ENCODE peak calls at places on chromosomes 11 and 22, in eight cellular contexts. C is neural progenitor cell, I is adrenal gland, Y is right atrium auricular region, G is kidney epithelial cell, L is HepG2, M is uterus, S is transverse colon. Q is an unnamed sample.

GRCh38 chr22:42452916-42453315 is 20.7 kb upstream of the NFAM1 start:
- DNase-seq in C (no peak), I (no peak), Y (no peak), G (no peak), L (no peak), M (no peak), S (no peak), Q (no peak)

GRCh38 chr11:70164705-70165104 is 38.4 kb upstream of the FADD start:
- DNase-seq in C (no peak), I (no peak), Y (no peak), G (no peak), L (no peak), M (no peak), S (no peak), Q (no peak)

GRCh38 chr22:27250418-27250817 is 551.1 kb downstream of the MN1 start:
- DNase-seq in C (no peak), I (no peak), Y (no peak), G (no peak), L (no peak), M (no peak), S (no peak), Q (no peak)

GRCh38 chr22:37137903-37138665 is 11.6 kb downstream of the IL2RB start:
- DNase-seq in C (no peak), I (no peak), Y (no peak), G (no peak), L (no peak), M (no peak), S (no peak), Q (no peak)

GRCh38 chr11:130666781-130667251 is 218.4 kb downstream of the ADAMTS15 start:
- DNase-seq in C (no peak), I (no peak), Y (no peak), G (no peak), L (no peak), M (no peak), S (no peak), Q (no peak)

GRCh38 chr11:13427440-13427839 is 35.6 kb downstream of the BTBD10 start:
- DNase-seq in C (no peak), I (no peak), Y (no peak), G (no peak), L (no peak), M (no peak), S (no peak), Q (no peak)

GRCh38 chr11:29984544-29984943 is 32.3 kb downstream of the KCNA4 start:
- DNase-seq in C (no peak), I (no peak), Y (no peak), G (no peak), L (no peak), M (no peak), S (no peak), Q (no peak)

GRCh38 chr11:70432065-70432464 is 33.7 kb downstream of the CTTN start:
- DNase-seq in C (no peak), I (peak), Y (no peak), G (no peak), L (no peak), M (no peak), S (no peak), Q (no peak)

GRCh38 chr11:102437727-102438126 is 14.8 kb downstream of the TMEM123 start:
- DNase-seq in C (no peak), I (no peak), Y (no peak), G (no peak), L (no peak), M (no peak), S (no peak), Q (no peak)

GRCh38 chr11:44304091-44305084 is 5.6 kb downstream of the ALX4 start:
- DNase-seq in C (peak), I (no peak), Y (no peak), G (no peak), L (no peak), M (no peak), S (no peak), Q (no peak)

GRCh38 chr22:35037089-35037488 is 28.9 kb upstream of the ISX start:
- DNase-seq in C (peak), I (no peak), Y (no peak), G (no peak), L (no peak), M (no peak), S (no peak), Q (no peak)

GRCh38 chr11:691710-692590 is 3.1 kb downstream of the DEAF1 start:
- DNase-seq in C (no peak), I (no peak), Y (no peak), G (no peak), L (no peak), M (no peak), S (no peak), Q (no peak)

GRCh38 chr11:693887-694562 is 997 bp downstream of the DEAF1 start:
- DNase-seq in C (no peak), I (no peak), Y (no peak), G (no peak), L (no peak), M (peak), S (peak), Q (peak)

GRCh38 chr11:694563-695331 is at the start of gene DEAF1:
- DNase-seq in C (peak), I (peak), Y (peak), G (no peak), L (peak), M (peak), S (peak), Q (peak)

GRCh38 chr11:693415-693831 is 1.6 kb downstream of the DEAF1 start:
- DNase-seq in C (peak), I (no peak), Y (no peak), G (no peak), L (no peak), M (no peak), S (no peak), Q (no peak)

GRCh38 chr11:692824-693414 is 2.1 kb downstream of the DEAF1 start:
- DNase-seq in C (no peak), I (no peak), Y (no peak), G (no peak), L (no peak), M (no peak), S (no peak), Q (no peak)
- H3K4me3 ChIP-seq in C (peak), I (no peak), Y (no peak), G (peak), L (peak), M (no peak), S (no peak), Q (peak)

DNA sequence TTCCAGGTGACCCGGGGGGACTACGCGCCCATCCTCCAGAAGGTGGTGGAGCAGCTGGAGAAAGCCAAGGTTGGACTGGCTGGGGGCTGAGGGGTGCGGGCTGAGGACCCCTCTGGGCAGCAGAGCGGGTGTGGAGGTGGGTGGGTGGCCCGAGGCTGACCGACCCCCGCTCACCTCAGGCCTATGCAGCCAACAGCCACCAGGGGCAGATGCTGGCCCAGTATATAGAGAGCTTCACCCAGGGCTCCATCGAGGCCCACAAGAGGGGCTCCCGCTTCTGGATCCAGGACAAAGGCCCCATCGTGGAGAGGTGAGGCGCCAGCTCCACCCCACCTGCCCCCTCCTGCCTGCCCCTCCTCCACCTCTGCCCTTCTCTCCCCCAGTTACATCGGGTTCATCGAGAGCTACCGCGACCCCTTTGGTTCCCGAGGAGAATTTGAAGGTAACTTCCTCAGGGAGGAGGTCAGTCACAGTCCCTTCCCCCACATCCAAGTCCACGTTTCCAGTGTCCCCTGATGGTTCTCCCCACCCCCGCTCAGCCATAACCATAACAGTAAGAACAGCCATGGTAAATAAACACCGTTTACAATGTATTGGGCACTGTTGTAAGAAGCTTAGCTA is 11.2 kb downstream of the DPP3 start:
- DNase-seq in C (peak), I (no peak), Y (no peak), G (no peak), L (no peak), M (no peak), S (no peak), Q (no peak)
- TF ChIP-seq CTCF in C (peak), I (peak), Y (no peak), G (peak), L (peak), M (no peak), S (no peak), Q (peak)

DNA sequence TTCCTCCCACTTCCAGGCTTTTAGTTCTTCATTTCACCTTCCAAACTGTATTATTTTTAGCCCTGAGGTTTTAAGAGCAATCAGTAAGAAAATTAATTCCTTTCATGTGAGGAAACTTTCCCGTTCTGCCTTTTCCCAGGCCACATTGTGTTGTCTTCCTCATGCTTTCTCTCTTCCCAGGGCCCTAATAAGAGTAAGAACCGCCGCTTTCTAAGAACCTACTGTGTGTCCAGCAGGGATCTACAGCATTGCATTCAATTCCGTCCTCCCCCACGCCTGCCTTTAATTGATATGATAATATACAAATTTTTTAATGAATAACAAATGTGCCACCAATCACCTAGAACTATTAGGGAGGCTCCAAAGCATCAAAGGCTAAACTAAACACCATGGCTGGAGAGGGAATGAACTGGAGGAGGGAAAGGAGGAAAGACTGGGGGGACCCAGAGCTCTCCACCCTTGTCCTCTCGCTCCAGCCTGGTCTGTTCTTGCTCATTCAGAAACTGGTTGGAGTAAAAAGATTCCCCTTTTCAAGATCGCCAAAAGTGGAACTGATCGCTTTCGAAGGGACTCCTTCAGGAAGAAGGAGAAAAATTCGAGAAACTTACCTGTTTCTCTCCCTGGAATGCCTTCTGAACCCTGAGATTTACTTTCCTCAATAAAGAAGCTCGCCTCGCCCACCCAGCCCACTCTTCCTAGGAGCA is 46.8 kb downstream of the OR4D9 start:
- DNase-seq in C (peak), I (no peak), Y (no peak), G (no peak), L (no peak), M (no peak), S (no peak), Q (no peak)
- H3K4me3 ChIP-seq in C (peak), I (no peak), Y (peak), G (peak), L (peak), M (no peak), S (no peak), Q (peak)

GRCh38 chr22:44965171-44965570 is 44.6 kb downstream of the PHF21B start:
- DNase-seq in C (no peak), I (no peak), Y (no peak), G (no peak), L (no peak), M (no peak), S (no peak), Q (no peak)

GRCh38 chr22:44969817-44970216 is 40.0 kb downstream of the PHF21B start:
- DNase-seq in C (no peak), I (no peak), Y (no peak), G (no peak), L (no peak), M (no peak), S (no peak), Q (no peak)

GRCh38 chr22:44970291-44970690 is 39.5 kb downstream of the PHF21B start:
- DNase-seq in C (no peak), I (no peak), Y (no peak), G (no peak), L (no peak), M (no peak), S (no peak), Q (no peak)

GRCh38 chr22:44971651-44972362 is 38.0 kb downstream of the PHF21B start:
- DNase-seq in C (no peak), I (no peak), Y (no peak), G (no peak), L (no peak), M (no peak), S (no peak), Q (no peak)

GRCh38 chr22:44968736-44969135 is 41.1 kb downstream of the PHF21B start:
- DNase-seq in C (peak), I (no peak), Y (no peak), G (no peak), L (no peak), M (no peak), S (no peak), Q (no peak)
- TF ChIP-seq CTCF in C (peak), I (no peak), Y (no peak), G (no peak), L (no peak), M (no peak), S (no peak), Q (no peak)

GRCh38 chr11:3156282-3156660 is 8.8 kb downstream of the OSBPL5 start:
- DNase-seq in C (no peak), I (no peak), Y (no peak), G (no peak), L (no peak), M (peak), S (no peak), Q (no peak)

GRCh38 chr11:3156661-3157311 is 8.3 kb downstream of the OSBPL5 start:
- DNase-seq in C (no peak), I (no peak), Y (no peak), G (no peak), L (no peak), M (no peak), S (no peak), Q (peak)

GRCh38 chr11:3155216-3155615 is 9.9 kb downstream of the OSBPL5 start:
- DNase-seq in C (no peak), I (no peak), Y (no peak), G (no peak), L (no peak), M (no peak), S (no peak), Q (peak)

GRCh38 chr11:3154001-3154599 is 11.0 kb downstream of the OSBPL5 start:
- DNase-seq in C (no peak), I (no peak), Y (no peak), G (no peak), L (no peak), M (no peak), S (no peak), Q (peak)

DNA sequence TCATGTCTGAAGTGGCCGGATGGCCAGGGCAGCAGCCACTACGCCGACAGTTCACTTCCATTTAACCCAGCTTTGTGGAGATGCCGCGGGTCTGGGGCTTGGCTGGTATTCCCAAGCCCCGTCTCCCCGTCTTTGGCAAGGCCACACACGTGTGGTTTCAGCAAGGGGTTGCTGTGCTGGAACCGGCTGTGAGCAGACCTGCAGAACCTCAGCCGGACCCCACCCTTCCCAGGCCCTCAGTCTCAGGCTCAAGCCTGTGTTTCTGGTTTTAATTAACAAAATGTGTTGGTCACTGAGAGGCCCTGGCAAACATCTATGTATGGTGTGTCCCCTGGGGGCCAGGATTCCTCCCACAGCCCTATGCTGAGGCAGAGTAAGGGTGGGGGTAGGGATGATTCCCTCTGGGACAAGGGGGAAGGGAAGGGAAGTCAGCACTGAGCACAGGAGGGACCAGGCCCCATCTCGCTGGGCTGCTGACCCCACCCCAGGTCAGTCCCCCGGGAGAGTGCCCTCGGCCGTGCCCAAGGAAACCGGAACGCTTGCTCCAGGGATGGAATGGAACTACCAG is 9.3 kb downstream of the OSBPL5 start:
- DNase-seq in C (no peak), I (no peak), Y (no peak), G (no peak), L (no peak), M (no peak), S (peak), Q (peak)
- H3K4me3 ChIP-seq in C (no peak), I (no peak), Y (no peak), G (no peak), L (no peak), M (peak), S (no peak), Q (no peak)

DNA sequence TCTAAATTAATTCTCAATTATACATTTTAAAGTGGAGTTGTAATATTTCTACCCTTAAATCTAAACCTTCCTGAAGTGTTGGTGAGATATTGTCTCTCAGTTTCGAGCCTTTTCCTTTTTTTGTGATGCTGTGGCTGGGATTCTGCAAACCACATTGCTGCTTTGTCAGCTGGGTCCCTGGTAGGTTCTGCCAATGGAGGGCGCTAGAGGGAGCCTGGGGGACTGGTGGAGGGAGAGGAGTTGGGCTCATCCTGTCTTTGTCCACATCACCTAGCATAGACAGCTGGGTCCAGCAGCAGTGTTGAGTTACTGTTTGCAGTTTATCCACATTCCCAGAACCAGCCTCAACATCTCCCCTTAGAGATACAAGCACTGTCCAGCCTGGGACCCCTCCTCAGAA is 41.0 kb downstream of the TRAF6 start:
- DNase-seq in C (peak), I (no peak), Y (no peak), G (no peak), L (no peak), M (no peak), S (no peak), Q (no peak)
- TF ChIP-seq CTCF in C (peak), I (no peak), Y (no peak), G (peak), L (no peak), M (no peak), S (no peak), Q (peak)

DNA sequence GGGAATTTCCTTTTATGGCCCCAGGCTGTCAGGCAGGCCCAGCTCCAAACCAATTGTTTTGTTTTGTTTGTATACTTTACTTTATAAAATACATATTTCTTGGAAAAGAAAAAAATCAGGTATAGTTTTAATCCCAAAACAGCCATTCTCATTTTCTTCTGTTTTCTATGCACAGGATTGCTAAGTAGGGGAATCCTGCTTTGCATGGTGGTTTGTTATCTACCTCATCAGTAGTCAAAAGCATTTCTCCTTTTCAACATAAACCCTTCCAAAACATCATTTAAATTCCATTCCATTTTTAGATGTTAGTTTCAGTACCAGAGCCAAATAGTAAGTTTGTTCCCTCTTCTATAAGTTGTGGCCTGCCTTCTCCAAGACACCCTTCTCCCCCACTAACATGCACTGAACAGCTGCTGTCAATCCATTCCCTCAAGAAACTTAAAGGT is 3.6 kb downstream of the ILK start:
- DNase-seq in C (no peak), I (no peak), Y (no peak), G (no peak), L (no peak), M (peak), S (no peak), Q (no peak)
- H3K4me3 ChIP-seq in C (no peak), I (no peak), Y (peak), G (no peak), L (no peak), M (peak), S (no peak), Q (peak)

Q was measured in upper lobe of right lung.